ENCODE peak calls at places on chromosome 15, in five cellular contexts. G is HCT116, A is tibial nerve, U is A549, D is heart left ventricle. F is an unnamed sample.
A peak's percentile ranks its signal among the peaks of the same experiment; 100 is the strongest.

GRCh38 chr15:94231728-94232086 is 346 bp downstream of the MCTP2 start:
- DNase-seq in G (no peak), A (no peak), U (no peak), D (no peak), F (no peak)

GRCh38 chr15:90087454-90088154 is 14.7 kb downstream of the IDH2 start:
- DNase-seq in G (no peak), A (no peak), U (peak; percentile 82), D (no peak), F (no peak)

GRCh38 chr15:29260896-29261295 is 8.7 kb downstream of the NSMCE3 start:
- DNase-seq in G (no peak), A (no peak), U (no peak), D (no peak), F (no peak)

GRCh38 chr15:38454687-38455071 is 752 bp downstream of the FAM98B start:
- DNase-seq in G (no peak), A (no peak), U (no peak), D (no peak), F (no peak)

GRCh38 chr15:42166225-42166940 is 9.9 kb upstream of the PLA2G4F start:
- DNase-seq in G (no peak), A (no peak), U (no peak), D (no peak), F (no peak)

GRCh38 chr15:82995076-82995475 is 9.1 kb downstream of the RAMAC start:
- DNase-seq in G (no peak), A (no peak), U (no peak), D (no peak), F (no peak)

GRCh38 chr15:50909044-50909342 is 510 bp downstream of the AP4E1 start:
- DNase-seq in G (no peak), A (no peak), U (no peak), D (no peak), F (no peak)

GRCh38 chr15:46709461-46709860 is 1007.8 kb upstream of the SEMA6D start:
- DNase-seq in G (no peak), A (no peak), U (no peak), D (no peak), F (no peak)

GRCh38 chr15:93265046-93265658 is 176.1 kb upstream of the RGMA start:
- DNase-seq in G (no peak), A (no peak), U (no peak), D (no peak), F (no peak)

GRCh38 chr15:75468908-75469307 is 17.4 kb upstream of the SIN3A start:
- DNase-seq in G (no peak), A (no peak), U (no peak), D (no peak), F (no peak)

GRCh38 chr15:85707519-85708338 is 87.0 kb downstream of the KLHL25 start:
- DNase-seq in G (no peak), A (no peak), U (no peak), D (no peak), F (no peak)

GRCh38 chr15:80442728-80443403 is 38.7 kb downstream of the ARNT2 start:
- DNase-seq in G (no peak), A (no peak), U (no peak), D (no peak), F (no peak)

GRCh38 chr15:31371520-31372240 is 45.0 kb downstream of the KLF13 start:
- DNase-seq in G (no peak), A (no peak), U (no peak), D (no peak), F (no peak)

GRCh38 chr15:22922003-22922402 is 58.2 kb downstream of the CYFIP1 start:
- DNase-seq in G (no peak), A (no peak), U (no peak), D (no peak), F (no peak)

GRCh38 chr15:48059786-48060185 is 61.0 kb upstream of the SLC24A5 start:
- DNase-seq in G (no peak), A (peak; percentile 49), U (no peak), D (peak; percentile 25), F (no peak)

GRCh38 chr15:25437751-25438600 is 848 bp downstream of the UBE3A start:
- DNase-seq in G (peak; percentile 3), A (peak; percentile 7), U (no peak), D (peak; percentile 58), F (peak; percentile 20)

GRCh38 chr15:42156266-42156922 is at the start of gene PLA2G4F:
- DNase-seq in G (no peak), A (no peak), U (no peak), D (no peak), F (no peak)

GRCh38 chr15:98937413-98938104 is 70.0 kb downstream of the PGPEP1L start:
- DNase-seq in G (no peak), A (no peak), U (no peak), D (no peak), F (no peak)

GRCh38 chr15:52737720-52738119 is 52.4 kb downstream of the ONECUT1 start:
- DNase-seq in G (no peak), A (no peak), U (no peak), D (no peak), F (no peak)

GRCh38 chr15:87777054-87777498 is 479.5 kb downstream of the NTRK3 start:
- DNase-seq in G (no peak), A (peak; percentile 24), U (no peak), D (peak; percentile 29), F (no peak)

GRCh38 chr15:100341662-100342560 is at the start of gene ADAMTS17:
- DNase-seq in G (peak; percentile 94), A (peak; percentile 97), U (peak; percentile 94), D (peak; percentile 96), F (peak; percentile 99)
- TF ChIP-seq POLR2A in G (peak; percentile 41), A (peak; percentile 51), U (no peak), D (peak; percentile 95), F (no peak)

DNA sequence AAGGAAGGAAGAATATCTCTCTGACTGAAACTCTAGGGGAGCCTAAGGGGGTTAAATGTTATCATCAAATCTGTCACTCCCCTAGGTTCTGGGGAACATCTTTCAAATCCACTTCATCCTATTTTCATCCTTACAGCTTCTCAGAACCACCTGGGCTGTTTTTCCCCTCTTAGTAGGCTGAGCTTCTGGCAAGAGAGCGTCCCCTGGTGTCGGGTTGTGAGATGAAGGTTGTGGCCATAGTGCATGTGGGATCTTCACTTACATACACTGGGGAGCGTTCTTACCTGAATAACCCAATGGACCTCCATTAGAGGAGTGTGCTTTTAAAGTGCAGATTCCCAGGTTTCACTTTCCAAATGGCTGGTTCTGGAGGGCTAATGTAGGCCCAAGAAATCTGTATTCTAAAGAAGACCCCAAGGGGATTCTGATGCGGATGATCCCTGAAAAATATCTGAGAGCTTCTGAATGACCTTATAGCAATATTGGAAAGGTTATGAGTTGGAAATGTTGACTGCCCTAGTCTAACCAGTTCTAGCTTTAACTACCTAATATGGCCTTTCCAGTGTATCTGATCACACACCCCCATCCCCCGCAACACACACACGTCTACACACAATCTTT is 663.7 kb downstream of the AGBL1 start:
- DNase-seq in G (no peak), A (peak; percentile 18), U (peak; percentile 10), D (no peak), F (no peak)
- TF ChIP-seq CTCF in G (no peak), A (no peak), U (peak; percentile 41), D (no peak), F (no peak)

GRCh38 chr15:67146875-67147381 is 81.5 kb downstream of the SMAD3 start:
- DNase-seq in G (no peak), A (no peak), U (peak; percentile 89), D (peak; percentile 59), F (no peak)
- TF ChIP-seq POLR2A in G (no peak), A (no peak), U (no peak), D (no peak), F (no peak)

GRCh38 chr15:101142711-101143110 is 109.1 kb downstream of the CHSY1 start:
- DNase-seq in G (no peak), A (no peak), U (no peak), D (no peak), F (no peak)
- TF ChIP-seq CTCF in G (no peak), A (no peak), U (no peak), D (no peak), F (no peak)

DNA sequence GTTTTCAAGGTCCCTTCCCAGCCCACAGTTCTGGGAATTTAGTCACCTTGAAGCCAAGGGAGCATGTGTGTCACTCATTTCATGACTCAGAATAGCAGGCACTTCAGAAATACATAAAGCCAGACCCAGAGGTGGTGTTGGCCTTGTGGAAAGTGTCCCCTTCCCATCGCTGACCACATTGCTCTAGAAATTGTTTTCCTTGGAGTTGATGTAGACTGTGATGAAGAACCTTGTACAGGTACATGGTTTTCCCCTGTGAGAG is 158.8 kb downstream of the SLCO3A1 start:
- DNase-seq in G (no peak), A (no peak), U (no peak), D (no peak), F (no peak)
- TF ChIP-seq POLR2A in G (no peak), A (no peak), U (no peak), D (no peak), F (no peak)

GRCh38 chr15:101652098-101652782 is at the start of gene TM2D3:
- DNase-seq in G (peak; percentile 73), A (peak; percentile 86), U (peak; percentile 96), D (peak; percentile 95), F (peak; percentile 91)
- TF ChIP-seq CTCF in G (peak; percentile 45), A (peak; percentile 98), U (peak; percentile 50), D (peak; percentile 75), F (no peak)

DNA sequence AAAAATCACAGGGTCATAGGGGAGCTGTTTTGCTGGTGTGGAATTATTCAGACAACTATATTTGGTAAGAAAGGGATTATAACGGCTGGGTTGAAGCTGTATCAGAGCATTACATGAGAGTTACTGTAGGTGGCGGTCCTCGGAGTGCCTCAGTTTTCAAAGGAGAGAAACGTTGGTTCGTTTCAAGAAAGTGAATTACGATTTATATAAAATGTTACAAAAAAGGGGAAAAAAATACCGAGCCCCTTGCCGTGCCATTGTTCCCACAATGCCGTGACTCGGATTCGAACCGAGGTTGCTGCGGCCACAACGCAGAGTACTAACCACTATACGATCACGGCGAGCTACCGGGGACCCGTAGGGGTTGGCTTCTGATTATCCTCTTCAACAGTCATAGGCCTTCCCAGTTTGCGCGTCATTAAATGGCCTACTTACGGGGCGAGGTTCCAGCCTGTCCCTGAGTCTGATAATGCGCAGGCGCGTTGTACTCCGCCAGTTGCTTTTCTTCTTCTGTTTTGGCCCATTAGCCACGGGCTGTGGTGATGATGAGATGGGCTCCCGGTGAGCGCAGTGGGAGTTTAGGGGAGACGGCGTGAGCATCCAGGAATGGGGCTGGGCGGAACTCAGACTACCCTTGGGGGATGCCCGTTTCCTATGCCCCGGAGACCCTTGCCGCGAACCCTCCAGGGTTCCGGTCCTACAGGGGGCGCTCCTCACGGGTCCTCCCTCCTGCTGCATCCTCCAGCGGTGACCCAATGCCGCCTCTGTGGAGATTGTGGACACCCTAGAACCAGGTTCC is 10.8 kb upstream of the SHF start:
- DNase-seq in G (peak; percentile 94), A (peak; percentile 98), U (peak; percentile 62), D (peak; percentile 95), F (peak; percentile 99)
- TF ChIP-seq POLR2A in G (peak; percentile 52), A (peak; percentile 93), U (peak; percentile 50), D (peak; percentile 96), F (peak; percentile 82)

GRCh38 chr15:95584088-95584487 is 746.4 kb upstream of the NR2F2 start:
- DNase-seq in G (no peak), A (no peak), U (no peak), D (no peak), F (no peak)
- TF ChIP-seq CTCF in G (no peak), A (no peak), U (no peak), D (no peak), F (no peak)

GRCh38 chr15:40893733-40894688 is at the start of gene VPS18:
- DNase-seq in G (peak; percentile 94), A (peak; percentile 99), U (peak; percentile 72), D (peak; percentile 99), F (peak; percentile 100)
- TF ChIP-seq POLR2A in G (peak; percentile 67), A (peak; percentile 75), U (peak; percentile 47), D (peak; percentile 74), F (no peak)

F was measured in lower leg skin.